ENCODE peak calls at places on chromosomes 7 and 10, in four cellular contexts. Z, J, X and W are unnamed samples.

GRCh38 chr7:519429-519973 is at the start of gene PDGFA:
- DNase-seq in Z (no peak), J (no peak), X (no peak), W (no peak)

GRCh38 chr7:33578166-33578565 is 327.2 kb upstream of the BMPER start:
- DNase-seq in Z (no peak), J (no peak), X (no peak), W (no peak)

GRCh38 chr10:88090568-88091214 is 227.3 kb downstream of the PTEN start:
- DNase-seq in Z (no peak), J (no peak), X (no peak), W (no peak)

GRCh38 chr10:125005312-125006187 is 63.6 kb downstream of the ZRANB1 start:
- DNase-seq in Z (no peak), J (no peak), X (no peak), W (no peak)

GRCh38 chr10:69898524-69898923 is 96.8 kb downstream of the COL13A1 start:
- DNase-seq in Z (no peak), J (no peak), X (no peak), W (no peak)

GRCh38 chr7:5420841-5421625 is 2.6 kb downstream of the TNRC18 start:
- DNase-seq in Z (no peak), J (no peak), X (no peak), W (no peak)

GRCh38 chr7:114212753-114213439 is 201.7 kb upstream of the FOXP2 start:
- DNase-seq in Z (no peak), J (no peak), X (no peak), W (no peak)

GRCh38 chr10:78892383-78893191 is 176.2 kb upstream of the ZMIZ1 start:
- DNase-seq in Z (no peak), J (no peak), X (no peak), W (no peak)

GRCh38 chr10:56286096-56286495 is 75.0 kb downstream of the ZWINT start:
- DNase-seq in Z (no peak), J (no peak), X (no peak), W (no peak)

GRCh38 chr7:116271161-116271979 is 61.0 kb downstream of the TES start:
- DNase-seq in Z (no peak), J (no peak), X (no peak), W (no peak)

GRCh38 chr7:129926618-129927017 is 26.1 kb downstream of the UBE2H start:
- DNase-seq in Z (no peak), J (no peak), X (no peak), W (no peak)

GRCh38 chr10:129411772-129412171 is 55.3 kb upstream of the MGMT start:
- DNase-seq in Z (no peak), J (no peak), X (no peak), W (no peak)

GRCh38 chr7:120303105-120303504 is 30.1 kb downstream of the KCND2 start:
- DNase-seq in Z (no peak), J (no peak), X (no peak), W (no peak)

GRCh38 chr7:89927762-89928161 is 226.5 kb upstream of the STEAP1 start:
- DNase-seq in Z (no peak), J (no peak), X (no peak), W (no peak)

GRCh38 chr10:5650664-5651063 is 15.7 kb downstream of the ASB13 start:
- DNase-seq in Z (no peak), J (no peak), X (no peak), W (no peak)

GRCh38 chr7:90320801-90321494 is at the start of gene FAM237B:
- DNase-seq in Z (no peak), J (no peak), X (no peak), W (no peak)

GRCh38 chr7:83957333-83957732 is 237.3 kb downstream of the SEMA3A start:
- DNase-seq in Z (no peak), J (peak; percentile 17), X (no peak), W (no peak)

GRCh38 chr10:44801383-44802327 is 109.5 kb upstream of the TMEM72 start:
- DNase-seq in Z (peak; percentile 92), J (peak; percentile 88), X (no peak), W (peak; percentile 92)